ENCODE peak calls at places on chromosomes 12 and 14, in six cellular contexts. B is uterus, J is cardiac muscle cell, I is H1, L is tibial artery, H is thyroid gland. P is an unnamed sample.

GRCh38 chr12:69719336-69720316 is 19.0 kb upstream of the RAB3IP start:
- DNase-seq in J (no peak), L (no peak), I (no peak), H (no peak), B (no peak), P (no peak)

GRCh38 chr14:91113829-91114078 is at the start of gene DGLUCY:
- DNase-seq in I (no peak), J (peak; percentile 83), L (peak; percentile 80), B (peak; percentile 79), H (peak; percentile 85), P (peak; percentile 85)

GRCh38 chr14:90522585-90523191 is 125.9 kb downstream of the CALM1 start:
- DNase-seq in L (peak; percentile 59), J (no peak), B (peak; percentile 89), H (peak; percentile 93), I (no peak), P (no peak)

GRCh38 chr12:100267603-100268281 is 765 bp downstream of the SCYL2 start:
- DNase-seq in B (no peak), I (no peak), H (no peak), L (peak; percentile 30), J (no peak), P (no peak)

GRCh38 chr14:75427482-75428229 is at the start of gene JDP2:
- DNase-seq in B (peak; percentile 93), H (peak; percentile 86), L (peak; percentile 93), I (no peak), J (peak; percentile 85), P (peak; percentile 98)

GRCh38 chr12:70176290-70176689 is 66.9 kb upstream of the CNOT2 start:
- DNase-seq in H (no peak), J (no peak), I (no peak), B (no peak), L (no peak), P (no peak)

GRCh38 chr14:56342419-56342901 is 224.2 kb downstream of the PELI2 start:
- DNase-seq in L (no peak), B (no peak), I (no peak), J (no peak), H (no peak), P (peak; percentile 10)

GRCh38 chr14:81062816-81063215 is 107.4 kb downstream of the TSHR start:
- DNase-seq in J (peak; percentile 20), L (no peak), I (peak; percentile 7), H (no peak), B (no peak), P (no peak)

GRCh38 chr12:28536088-28536487 is 345.8 kb downstream of the CCDC91 start:
- DNase-seq in I (no peak), L (no peak), B (no peak), J (no peak), H (no peak), P (no peak)

GRCh38 chr14:34872822-34873590 is 2.2 kb downstream of the BAZ1A start:
- DNase-seq in L (no peak), H (peak; percentile 45), J (peak; percentile 26), I (no peak), B (no peak), P (no peak)

GRCh38 chr12:52633383-52633782 is 15.0 kb upstream of the KRT73 start:
- DNase-seq in I (no peak), B (no peak), J (no peak), H (no peak), L (no peak), P (no peak)

GRCh38 chr14:64732066-64732465 is 27.8 kb downstream of the PLEKHG3 start:
- DNase-seq in J (no peak), H (no peak), I (no peak), L (no peak), B (no peak), P (no peak)
- H3K27ac ChIP-seq in J (no peak overlapping the region), H (no peak overlapping the region), I (no peak overlapping the region), L (peak overlapping the region; percentile 29), B (no peak overlapping the region), P (no peak overlapping the region)

DNA sequence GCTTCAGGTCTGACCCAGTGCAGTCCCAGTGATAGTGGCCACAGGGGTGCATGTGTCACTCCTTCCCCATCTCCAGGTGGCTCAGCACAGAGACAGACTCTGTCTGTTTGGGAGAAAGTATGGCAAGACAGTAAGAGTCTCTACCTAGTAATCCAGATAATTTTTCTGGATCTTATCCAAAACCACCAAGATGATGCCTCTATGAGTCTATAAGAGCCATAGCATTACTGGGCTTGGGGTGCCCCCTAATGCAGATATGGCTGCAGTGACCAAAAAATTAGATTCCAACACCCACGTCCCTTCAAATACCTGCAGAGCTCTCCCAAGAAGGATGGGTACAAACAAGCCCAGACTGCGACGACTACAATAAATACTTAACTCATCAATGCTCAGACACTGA is 123.8 kb downstream of the GRIP1 start:
- DNase-seq in H (no peak), L (no peak), B (no peak), J (no peak), I (no peak), P (no peak)
- TF ChIP-seq CTCF in H (no peak), L (no peak), B (no peak), J (no peak), I (no peak), P (no peak)

GRCh38 chr12:6432991-6433390 is 11.8 kb upstream of the CD27 start:
- DNase-seq in B (no peak), J (no peak), L (no peak), I (no peak), H (no peak), P (no peak)

GRCh38 chr12:6428326-6428725 is 16.4 kb upstream of the CD27 start:
- DNase-seq in I (no peak), H (no peak), B (no peak), J (no peak), L (no peak), P (no peak)

GRCh38 chr12:6434205-6435180 is 10.3 kb upstream of the CD27 start:
- DNase-seq in L (no peak), J (no peak), H (no peak), I (no peak), B (no peak), P (no peak)

GRCh38 chr12:6430124-6430989 is 14.4 kb upstream of the CD27 start:
- DNase-seq in I (no peak), J (no peak), H (peak; percentile 97), L (peak; percentile 92), B (peak; percentile 92), P (peak; percentile 68)

DNA sequence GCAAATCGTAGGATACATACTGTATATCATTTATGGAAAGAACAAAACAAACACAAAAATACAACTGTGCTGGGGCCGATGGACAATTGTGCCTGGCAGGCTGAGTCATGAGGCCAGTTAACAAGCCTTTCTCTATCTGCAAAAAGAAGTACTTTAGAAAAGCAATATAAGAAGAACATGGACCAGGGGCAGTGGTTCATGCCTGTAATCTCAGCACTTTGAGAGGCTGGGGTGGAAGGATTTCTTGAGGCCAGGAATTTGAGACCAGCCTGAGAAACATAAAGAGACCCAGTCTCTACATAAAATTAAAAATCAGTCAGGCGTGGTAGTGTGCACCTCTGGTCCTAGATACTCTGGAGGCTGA is 13.8 kb upstream of the CD27 start:
- DNase-seq in L (no peak), H (no peak), B (no peak), J (no peak), I (no peak), P (no peak)
- H3K27ac ChIP-seq in L (peak overlapping the region; percentile 80), H (peak overlapping the region; percentile 90), B (peak overlapping the region; percentile 86), J (no peak overlapping the region), I (no peak overlapping the region), P (peak overlapping the region; percentile 48)

GRCh38 chr12:116426391-116427136 is 132.6 kb upstream of the MAP1LC3B2 start:
- DNase-seq in I (peak; percentile 89), J (peak; percentile 55), L (peak; percentile 79), H (no peak), B (peak; percentile 88), P (no peak)
- TF ChIP-seq CTCF in I (peak; percentile 26), J (peak; percentile 72), L (peak; percentile 49), H (no peak), B (peak; percentile 51), P (peak; percentile 13)

GRCh38 chr12:65968359-65968758 is 144.1 kb downstream of the HMGA2 start:
- DNase-seq in J (no peak), I (no peak), B (no peak), H (no peak), L (no peak), P (no peak)
- H3K27ac ChIP-seq in J (no peak overlapping the region), I (no peak overlapping the region), B (no peak overlapping the region), H (no peak overlapping the region), L (no peak overlapping the region), P (no peak overlapping the region)

GRCh38 chr12:81333812-81334211 is 255.9 kb downstream of the ACSS3 start:
- DNase-seq in I (no peak), L (no peak), H (no peak), J (no peak), B (no peak), P (no peak)

GRCh38 chr12:81327458-81327857 is 249.6 kb downstream of the ACSS3 start:
- DNase-seq in L (no peak), I (no peak), H (no peak), J (no peak), B (no peak), P (no peak)

GRCh38 chr12:81330480-81330879 is 252.6 kb downstream of the ACSS3 start:
- DNase-seq in J (no peak), I (no peak), B (no peak), L (no peak), H (no peak), P (no peak)

GRCh38 chr12:81332054-81332453 is 254.2 kb downstream of the ACSS3 start:
- DNase-seq in J (no peak), B (no peak), I (no peak), H (no peak), L (no peak), P (no peak)

GRCh38 chr12:81329088-81329487 is 251.2 kb downstream of the ACSS3 start:
- DNase-seq in B (no peak), H (no peak), I (peak; percentile 15), J (no peak), L (no peak), P (no peak)
- TF ChIP-seq CTCF in B (no peak), H (no peak), I (peak; percentile 59), J (peak; percentile 17), L (no peak), P (no peak)

P was measured in heart left ventricle.